ENCODE peak calls at places on chromosomes 12 and 14, in ten cellular contexts. One of them, this sample, is unnamed. For H3K27me3, the result is how much of the 10 kb centered on the place peaks cover.

GRCh38 chr12:93122089-93122488 is 193.0 kb upstream of the EEA1 start:
- DNase-seq in DND-41: no peak
- DNase-seq in testis: no peak
- DNase-seq in tibial nerve: no peak
- DNase-seq in lower lobe of right lung: no peak
- DNase-seq in right atrium auricular region: no peak
- DNase-seq in astrocyte: peak
- DNase-seq in BE2C: no peak
- DNase-seq in tibial artery: no peak
- DNase-seq in mammary epithelial cell: peak
- DNase-seq in this sample: peak

GRCh38 chr12:51922762-51923505 is 15.6 kb downstream of the ACVRL1 start:
- DNase-seq in tibial nerve: no peak
- DNase-seq in tibial artery: peak
- DNase-seq in mammary epithelial cell: no peak
- DNase-seq in testis: peak
- DNase-seq in BE2C: no peak
- DNase-seq in DND-41: no peak
- DNase-seq in lower lobe of right lung: peak
- DNase-seq in astrocyte: peak
- DNase-seq in right atrium auricular region: peak
- DNase-seq in this sample: no peak

GRCh38 chr12:74412607-74413230 is 124.9 kb upstream of the ATXN7L3B start:
- DNase-seq in tibial nerve: no peak
- DNase-seq in right atrium auricular region: no peak
- DNase-seq in mammary epithelial cell: no peak
- DNase-seq in BE2C: no peak
- DNase-seq in tibial artery: no peak
- DNase-seq in DND-41: no peak
- DNase-seq in testis: no peak
- DNase-seq in astrocyte: peak
- DNase-seq in lower lobe of right lung: no peak
- DNase-seq in this sample: peak

GRCh38 chr12:89160716-89161123 is 191.6 kb downstream of the DUSP6 start:
- DNase-seq in right atrium auricular region: peak
- DNase-seq in BE2C: peak
- DNase-seq in testis: no peak
- DNase-seq in tibial artery: peak
- DNase-seq in DND-41: no peak
- DNase-seq in tibial nerve: no peak
- DNase-seq in mammary epithelial cell: peak
- DNase-seq in lower lobe of right lung: peak
- DNase-seq in astrocyte: peak
- DNase-seq in this sample: peak

GRCh38 chr12:57151741-57152407 is 4.5 kb upstream of the LRP1-AS start:
- DNase-seq in right atrium auricular region: no peak
- DNase-seq in tibial nerve: peak
- DNase-seq in tibial artery: no peak
- DNase-seq in BE2C: no peak
- DNase-seq in lower lobe of right lung: no peak
- DNase-seq in astrocyte: peak
- DNase-seq in DND-41: no peak
- DNase-seq in mammary epithelial cell: peak
- DNase-seq in testis: peak
- DNase-seq in this sample: peak

GRCh38 chr12:89353188-89353822 is 1.0 kb upstream of the DUSP6 start:
- DNase-seq in DND-41: peak
- DNase-seq in BE2C: peak
- DNase-seq in testis: peak
- DNase-seq in astrocyte: peak
- DNase-seq in lower lobe of right lung: peak
- DNase-seq in tibial nerve: peak
- DNase-seq in mammary epithelial cell: no peak
- DNase-seq in tibial artery: peak
- DNase-seq in right atrium auricular region: no peak
- DNase-seq in this sample: no peak

GRCh38 chr12:111446631-111447570 is 41.2 kb downstream of the SH2B3 start:
- DNase-seq in DND-41: peak
- DNase-seq in astrocyte: no peak
- DNase-seq in mammary epithelial cell: no peak
- DNase-seq in tibial nerve: no peak
- DNase-seq in testis: peak
- DNase-seq in BE2C: no peak
- DNase-seq in tibial artery: no peak
- DNase-seq in right atrium auricular region: peak
- DNase-seq in lower lobe of right lung: no peak
- DNase-seq in this sample: no peak

GRCh38 chr12:82089369-82090121 is 268.6 kb downstream of the CCDC59 start:
- DNase-seq in right atrium auricular region: no peak
- DNase-seq in mammary epithelial cell: no peak
- DNase-seq in astrocyte: no peak
- DNase-seq in tibial nerve: no peak
- DNase-seq in lower lobe of right lung: no peak
- DNase-seq in DND-41: no peak
- DNase-seq in BE2C: no peak
- DNase-seq in testis: no peak
- DNase-seq in tibial artery: no peak
- DNase-seq in this sample: peak

GRCh38 chr12:132227782-132228417 is 83.6 kb downstream of the NOC4L start:
- DNase-seq in tibial nerve: no peak
- DNase-seq in DND-41: no peak
- DNase-seq in right atrium auricular region: no peak
- DNase-seq in lower lobe of right lung: no peak
- DNase-seq in astrocyte: no peak
- DNase-seq in mammary epithelial cell: no peak
- DNase-seq in BE2C: no peak
- DNase-seq in testis: no peak
- DNase-seq in tibial artery: no peak
- DNase-seq in this sample: no peak

GRCh38 chr14:92677087-92677668 is 71.2 kb downstream of the LGMN start:
- DNase-seq in tibial nerve: no peak
- DNase-seq in astrocyte: no peak
- DNase-seq in testis: no peak
- DNase-seq in right atrium auricular region: no peak
- DNase-seq in tibial artery: no peak
- DNase-seq in DND-41: no peak
- DNase-seq in mammary epithelial cell: no peak
- DNase-seq in BE2C: no peak
- DNase-seq in lower lobe of right lung: no peak
- DNase-seq in this sample: no peak

GRCh38 chr14:103296007-103296406 is 38.0 kb upstream of the EIF5 start:
- DNase-seq in BE2C: no peak
- DNase-seq in astrocyte: peak
- DNase-seq in lower lobe of right lung: no peak
- DNase-seq in testis: no peak
- DNase-seq in tibial artery: no peak
- DNase-seq in right atrium auricular region: no peak
- DNase-seq in DND-41: no peak
- DNase-seq in tibial nerve: no peak
- DNase-seq in mammary epithelial cell: peak
- DNase-seq in this sample: peak

DNA sequence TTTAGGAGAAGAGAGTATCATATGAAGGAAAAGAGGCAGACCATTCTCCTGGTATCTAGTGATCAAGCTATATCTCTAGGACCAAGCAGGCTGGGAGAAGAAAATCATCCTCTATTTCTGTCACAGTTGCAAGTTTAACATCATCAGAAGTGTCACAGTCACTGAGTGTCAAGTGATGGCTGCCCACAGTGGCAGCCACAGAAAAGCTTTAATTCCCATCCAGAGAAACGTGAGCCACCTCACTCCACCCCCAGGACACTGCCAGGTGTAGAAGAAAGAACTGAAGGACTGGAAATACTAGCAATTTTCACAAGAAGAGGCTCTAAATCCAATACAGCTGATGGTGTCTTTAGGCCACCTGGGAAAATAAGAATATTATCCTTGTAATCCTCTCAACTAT is 181.7 kb downstream of the NUAK1 start:
- DNase-seq in DND-41: no peak
- DNase-seq in lower lobe of right lung: no peak
- DNase-seq in BE2C: no peak
- DNase-seq in astrocyte: no peak
- DNase-seq in testis: no peak
- DNase-seq in tibial nerve: no peak
- DNase-seq in right atrium auricular region: no peak
- DNase-seq in tibial artery: no peak
- DNase-seq in mammary epithelial cell: no peak
- DNase-seq in this sample: no peak
- TF ChIP-seq CTCF in DND-41: no peak
- TF ChIP-seq CTCF in lower lobe of right lung: no peak
- TF ChIP-seq CTCF in BE2C: no peak
- TF ChIP-seq CTCF in astrocyte: no peak
- TF ChIP-seq CTCF in testis: no peak
- TF ChIP-seq CTCF in tibial nerve: no peak
- TF ChIP-seq CTCF in right atrium auricular region: no peak
- TF ChIP-seq CTCF in tibial artery: no peak
- TF ChIP-seq CTCF in mammary epithelial cell: no peak
- TF ChIP-seq CTCF in this sample: no peak

DNA sequence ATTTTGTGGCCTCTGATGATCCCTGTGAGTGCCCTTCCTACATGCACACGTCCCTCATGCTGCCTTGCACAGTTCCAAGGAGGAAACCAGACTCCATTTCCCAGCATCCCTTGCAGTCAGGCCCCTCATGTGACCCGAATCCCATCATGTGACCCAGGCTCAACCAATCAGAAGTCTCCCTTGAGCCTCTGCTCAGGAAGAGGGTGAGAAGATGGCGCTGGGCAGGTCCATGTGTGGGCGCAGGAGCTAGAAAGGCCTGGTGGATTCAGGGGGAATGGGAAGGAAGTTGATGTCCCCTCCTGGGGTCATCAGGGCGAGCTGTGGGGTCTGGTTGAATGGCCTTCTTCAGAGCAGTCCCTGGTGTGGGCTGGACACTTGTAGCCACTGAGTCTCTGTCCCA is 240.5 kb downstream of the ADGRD1 start:
- DNase-seq in tibial artery: no peak
- DNase-seq in BE2C: peak
- DNase-seq in DND-41: peak
- DNase-seq in astrocyte: no peak
- DNase-seq in mammary epithelial cell: no peak
- DNase-seq in testis: peak
- DNase-seq in lower lobe of right lung: no peak
- DNase-seq in right atrium auricular region: peak
- DNase-seq in tibial nerve: no peak
- DNase-seq in this sample: no peak
- H3K4me3 ChIP-seq in tibial artery: no peak
- H3K4me3 ChIP-seq in BE2C: no peak
- H3K4me3 ChIP-seq in DND-41: no peak
- H3K4me3 ChIP-seq in astrocyte: no peak
- H3K4me3 ChIP-seq in mammary epithelial cell: no peak
- H3K4me3 ChIP-seq in testis: no peak
- H3K4me3 ChIP-seq in lower lobe of right lung: no peak
- H3K4me3 ChIP-seq in right atrium auricular region: no peak
- H3K4me3 ChIP-seq in tibial nerve: no peak
- H3K4me3 ChIP-seq in this sample: no peak

GRCh38 chr14:55129086-55129427 is at the start of gene LGALS3:
- DNase-seq in testis: peak
- DNase-seq in DND-41: no peak
- DNase-seq in mammary epithelial cell: peak
- DNase-seq in tibial artery: peak
- DNase-seq in astrocyte: no peak
- DNase-seq in tibial nerve: peak
- DNase-seq in right atrium auricular region: peak
- DNase-seq in BE2C: peak
- DNase-seq in lower lobe of right lung: peak
- DNase-seq in this sample: peak

GRCh38 chr14:55126932-55127490 is 2.0 kb upstream of the LGALS3 start:
- DNase-seq in DND-41: no peak
- DNase-seq in tibial artery: no peak
- DNase-seq in astrocyte: no peak
- DNase-seq in lower lobe of right lung: no peak
- DNase-seq in BE2C: no peak
- DNase-seq in tibial nerve: no peak
- DNase-seq in right atrium auricular region: peak
- DNase-seq in mammary epithelial cell: no peak
- DNase-seq in testis: no peak
- DNase-seq in this sample: no peak

GRCh38 chr14:55127491-55127951 is 1.5 kb upstream of the LGALS3 start:
- DNase-seq in right atrium auricular region: peak
- DNase-seq in astrocyte: peak
- DNase-seq in lower lobe of right lung: no peak
- DNase-seq in BE2C: no peak
- DNase-seq in tibial nerve: no peak
- DNase-seq in tibial artery: no peak
- DNase-seq in testis: no peak
- DNase-seq in DND-41: no peak
- DNase-seq in mammary epithelial cell: peak
- DNase-seq in this sample: peak

GRCh38 chr14:55129428-55130193 is 559 bp downstream of the LGALS3 start:
- DNase-seq in astrocyte: peak
- DNase-seq in DND-41: no peak
- DNase-seq in tibial artery: peak
- DNase-seq in right atrium auricular region: peak
- DNase-seq in lower lobe of right lung: peak
- DNase-seq in BE2C: peak
- DNase-seq in mammary epithelial cell: peak
- DNase-seq in testis: peak
- DNase-seq in tibial nerve: peak
- DNase-seq in this sample: peak

DNA sequence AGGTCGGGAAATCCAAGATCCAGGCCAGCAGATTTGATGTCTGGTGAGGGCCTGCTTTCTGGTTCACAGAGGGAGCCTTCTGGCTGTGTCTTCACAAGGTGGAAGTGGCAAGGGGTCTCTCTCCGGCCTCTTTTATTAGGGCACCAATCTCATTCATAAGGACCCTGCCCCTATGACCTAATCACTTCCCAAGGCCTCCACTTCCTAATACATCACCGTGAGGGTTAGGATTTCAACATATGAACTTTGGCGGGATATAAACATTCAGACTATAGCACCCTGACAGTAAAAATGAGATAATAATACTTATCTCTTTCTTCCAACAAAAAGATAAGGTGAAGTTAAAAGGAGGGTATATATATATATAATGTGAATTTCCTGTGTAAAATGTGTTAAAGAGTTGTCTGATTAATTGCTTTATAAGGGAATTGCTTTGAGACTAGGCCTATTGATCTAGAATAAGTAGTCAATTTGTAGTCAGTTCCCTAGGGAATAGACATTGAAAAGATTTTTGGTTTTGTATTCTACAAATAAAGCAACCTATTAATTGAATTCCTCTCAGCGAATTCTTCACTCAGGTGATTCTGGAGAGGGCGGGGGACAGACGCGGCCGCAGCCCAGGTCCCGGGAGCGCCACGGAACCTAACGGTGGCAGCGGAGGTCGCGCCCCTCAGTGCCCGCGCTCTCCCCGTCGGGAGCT is 516 bp upstream of the LGALS3 start:
- DNase-seq in right atrium auricular region: peak
- DNase-seq in DND-41: no peak
- DNase-seq in mammary epithelial cell: no peak
- DNase-seq in tibial artery: no peak
- DNase-seq in BE2C: no peak
- DNase-seq in tibial nerve: no peak
- DNase-seq in lower lobe of right lung: no peak
- DNase-seq in astrocyte: no peak
- DNase-seq in testis: no peak
- DNase-seq in this sample: no peak
- H3K27me3 ChIP-seq in right atrium auricular region: under half
- H3K27me3 ChIP-seq in DND-41: under half
- H3K27me3 ChIP-seq in mammary epithelial cell: under half
- H3K27me3 ChIP-seq in tibial artery: under half
- H3K27me3 ChIP-seq in BE2C: under half
- H3K27me3 ChIP-seq in tibial nerve: under half
- H3K27me3 ChIP-seq in lower lobe of right lung: under half
- H3K27me3 ChIP-seq in astrocyte: under half
- H3K27me3 ChIP-seq in testis: under half
- H3K27me3 ChIP-seq in this sample: under half

GRCh38 chr12:6620137-6620884 is 13.1 kb upstream of the CHD4 start:
- DNase-seq in astrocyte: peak
- DNase-seq in DND-41: no peak
- DNase-seq in tibial artery: no peak
- DNase-seq in mammary epithelial cell: no peak
- DNase-seq in tibial nerve: no peak
- DNase-seq in testis: peak
- DNase-seq in BE2C: no peak
- DNase-seq in right atrium auricular region: no peak
- DNase-seq in lower lobe of right lung: peak
- DNase-seq in this sample: no peak
- TF ChIP-seq CTCF in astrocyte: peak
- TF ChIP-seq CTCF in DND-41: no peak
- TF ChIP-seq CTCF in tibial artery: peak
- TF ChIP-seq CTCF in mammary epithelial cell: peak
- TF ChIP-seq CTCF in tibial nerve: peak
- TF ChIP-seq CTCF in testis: peak
- TF ChIP-seq CTCF in BE2C: no peak
- TF ChIP-seq CTCF in right atrium auricular region: peak
- TF ChIP-seq CTCF in lower lobe of right lung: peak
- TF ChIP-seq CTCF in this sample: peak